ENCODE peak calls at places on chromosomes 12 and 14, in seven cellular contexts. One of them, this sample, is unnamed.

GRCh38 chr14:77323571-77323970 is 2.7 kb downstream of the GSTZ1 start:
- DNase-seq in keratinocyte: no peak
- DNase-seq in tibial artery: no peak
- DNase-seq in left ventricle myocardium inferior: no peak
- DNase-seq in fibroblast of lung: no peak
- DNase-seq in dorsolateral prefrontal cortex: no peak
- DNase-seq in A549: no peak
- DNase-seq in this sample: no peak

GRCh38 chr12:18439541-18439940 is 178.2 kb downstream of the PIK3C2G start:
- DNase-seq in tibial artery: no peak
- DNase-seq in dorsolateral prefrontal cortex: no peak
- DNase-seq in left ventricle myocardium inferior: no peak
- DNase-seq in fibroblast of lung: peak; percentile 60
- DNase-seq in A549: no peak
- DNase-seq in keratinocyte: no peak
- DNase-seq in this sample: no peak

GRCh38 chr14:59788176-59788575 is 82.4 kb downstream of the RTN1 start:
- DNase-seq in A549: no peak
- DNase-seq in dorsolateral prefrontal cortex: no peak
- DNase-seq in tibial artery: no peak
- DNase-seq in keratinocyte: no peak
- DNase-seq in left ventricle myocardium inferior: no peak
- DNase-seq in fibroblast of lung: no peak
- DNase-seq in this sample: no peak

GRCh38 chr12:132710062-132710421 is 600 bp upstream of the PGAM5 start:
- DNase-seq in fibroblast of lung: no peak
- DNase-seq in left ventricle myocardium inferior: no peak
- DNase-seq in A549: no peak
- DNase-seq in keratinocyte: no peak
- DNase-seq in tibial artery: no peak
- DNase-seq in dorsolateral prefrontal cortex: no peak
- DNase-seq in this sample: peak; percentile 18

GRCh38 chr14:93996130-93996695 is 888 bp upstream of the CCDC197 start:
- DNase-seq in A549: no peak
- DNase-seq in left ventricle myocardium inferior: no peak
- DNase-seq in tibial artery: no peak
- DNase-seq in fibroblast of lung: no peak
- DNase-seq in keratinocyte: no peak
- DNase-seq in dorsolateral prefrontal cortex: no peak
- DNase-seq in this sample: no peak

GRCh38 chr12:108193922-108194321 is 64.8 kb downstream of the WSCD2 start:
- DNase-seq in fibroblast of lung: no peak
- DNase-seq in left ventricle myocardium inferior: no peak
- DNase-seq in A549: peak; percentile 39
- DNase-seq in tibial artery: no peak
- DNase-seq in keratinocyte: no peak
- DNase-seq in dorsolateral prefrontal cortex: no peak
- DNase-seq in this sample: no peak

GRCh38 chr12:126768517-126768916 is 1498.5 kb upstream of the TMEM132C start:
- DNase-seq in dorsolateral prefrontal cortex: no peak
- DNase-seq in A549: no peak
- DNase-seq in tibial artery: no peak
- DNase-seq in keratinocyte: no peak
- DNase-seq in left ventricle myocardium inferior: no peak
- DNase-seq in fibroblast of lung: no peak
- DNase-seq in this sample: no peak

GRCh38 chr12:16198884-16199283 is 78.6 kb downstream of the SLC15A5 start:
- DNase-seq in fibroblast of lung: no peak
- DNase-seq in left ventricle myocardium inferior: no peak
- DNase-seq in tibial artery: no peak
- DNase-seq in keratinocyte: no peak
- DNase-seq in dorsolateral prefrontal cortex: no peak
- DNase-seq in A549: no peak
- DNase-seq in this sample: no peak

GRCh38 chr12:82862069-82862841 is 175.5 kb downstream of the TMTC2 start:
- DNase-seq in fibroblast of lung: peak; percentile 63
- DNase-seq in keratinocyte: no peak
- DNase-seq in A549: no peak
- DNase-seq in dorsolateral prefrontal cortex: no peak
- DNase-seq in tibial artery: no peak
- DNase-seq in left ventricle myocardium inferior: no peak
- DNase-seq in this sample: no peak

GRCh38 chr12:65654230-65654629 is 170.1 kb upstream of the HMGA2 start:
- DNase-seq in A549: no peak
- DNase-seq in keratinocyte: no peak
- DNase-seq in tibial artery: no peak
- DNase-seq in dorsolateral prefrontal cortex: no peak
- DNase-seq in left ventricle myocardium inferior: no peak
- DNase-seq in fibroblast of lung: no peak
- DNase-seq in this sample: no peak

DNA sequence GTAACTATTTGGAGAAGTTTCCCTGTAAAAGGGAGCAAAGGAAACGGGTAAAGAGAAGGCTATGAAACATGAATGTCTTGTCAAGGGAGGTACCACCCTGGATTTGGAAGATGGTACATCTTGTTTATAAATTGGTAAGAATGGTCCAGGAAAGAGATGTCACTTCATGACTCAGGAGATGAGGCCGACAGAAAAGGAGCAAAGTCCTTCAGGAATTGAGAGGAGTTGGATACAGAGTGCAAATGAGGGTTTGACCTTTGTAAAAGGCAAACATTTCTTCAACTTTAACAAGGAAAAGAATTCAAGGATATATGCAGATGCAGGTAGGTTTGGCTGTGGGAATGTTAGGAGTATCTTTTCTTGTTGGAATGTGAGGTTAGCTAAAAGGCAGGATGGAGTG is 30.8 kb downstream of the NDUFA9 start:
- DNase-seq in A549: no peak
- DNase-seq in tibial artery: no peak
- DNase-seq in left ventricle myocardium inferior: no peak
- DNase-seq in dorsolateral prefrontal cortex: no peak
- DNase-seq in keratinocyte: no peak
- DNase-seq in fibroblast of lung: no peak
- DNase-seq in this sample: no peak
- TF ChIP-seq CTCF in A549: no peak
- TF ChIP-seq CTCF in tibial artery: no peak
- TF ChIP-seq CTCF in left ventricle myocardium inferior: no peak
- TF ChIP-seq CTCF in dorsolateral prefrontal cortex: no peak
- TF ChIP-seq CTCF in keratinocyte: no peak
- TF ChIP-seq CTCF in fibroblast of lung: no peak
- TF ChIP-seq CTCF in this sample: no peak

DNA sequence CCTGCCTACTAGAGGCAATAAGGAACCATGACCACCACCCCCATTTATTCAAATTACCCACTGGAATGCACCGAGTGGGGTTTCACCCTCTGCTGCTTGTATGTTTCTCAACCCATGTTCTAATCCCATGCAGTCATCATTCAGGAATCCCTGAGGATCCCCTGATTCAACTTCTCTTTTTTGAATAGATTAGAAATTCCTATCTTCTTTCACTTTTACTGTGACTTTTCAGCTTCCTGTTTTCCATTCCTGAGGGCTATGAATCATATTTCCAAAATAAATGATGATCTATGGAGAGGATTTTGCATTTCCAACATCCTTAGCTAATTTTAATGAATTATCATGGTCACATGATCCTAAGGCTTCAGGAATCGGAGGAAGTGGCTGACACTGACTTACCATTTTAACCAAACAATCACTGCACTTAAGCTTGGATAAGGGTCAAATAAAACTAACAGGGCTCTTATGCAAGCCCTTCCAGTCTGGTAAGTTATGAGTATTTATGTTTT is 19.4 kb upstream of the P2RX4 start:
- DNase-seq in left ventricle myocardium inferior: no peak
- DNase-seq in keratinocyte: peak; percentile 63
- DNase-seq in A549: no peak
- DNase-seq in dorsolateral prefrontal cortex: no peak
- DNase-seq in fibroblast of lung: peak; percentile 96
- DNase-seq in tibial artery: no peak
- DNase-seq in this sample: no peak
- H3K27ac ChIP-seq in left ventricle myocardium inferior: no peak overlapping the region
- H3K27ac ChIP-seq in keratinocyte: peak overlapping the region; percentile 53
- H3K27ac ChIP-seq in A549: no peak overlapping the region
- H3K27ac ChIP-seq in dorsolateral prefrontal cortex: peak overlapping the region; percentile 54
- H3K27ac ChIP-seq in fibroblast of lung: peak overlapping the region; percentile 85
- H3K27ac ChIP-seq in tibial artery: peak overlapping the region; percentile 23
- H3K27ac ChIP-seq in this sample: no peak overlapping the region

GRCh38 chr12:49055978-49056754 is 4.4 kb downstream of the KMT2D start:
- DNase-seq in tibial artery: peak; percentile 75
- DNase-seq in left ventricle myocardium inferior: peak; percentile 45
- DNase-seq in fibroblast of lung: peak; percentile 68
- DNase-seq in dorsolateral prefrontal cortex: no peak
- DNase-seq in keratinocyte: peak; percentile 36
- DNase-seq in A549: peak; percentile 83
- DNase-seq in this sample: no peak
- H3K4me3 ChIP-seq in tibial artery: peak overlapping the region; percentile 99
- H3K4me3 ChIP-seq in left ventricle myocardium inferior: peak overlapping the region; percentile 99
- H3K4me3 ChIP-seq in fibroblast of lung: peak overlapping the region; percentile 96
- H3K4me3 ChIP-seq in dorsolateral prefrontal cortex: no peak overlapping the region
- H3K4me3 ChIP-seq in keratinocyte: no peak overlapping the region
- H3K4me3 ChIP-seq in A549: no peak overlapping the region
- H3K4me3 ChIP-seq in this sample: no peak overlapping the region

GRCh38 chr14:79036506-79036905 is 866.3 kb downstream of the NRXN3 start:
- DNase-seq in keratinocyte: no peak
- DNase-seq in A549: no peak
- DNase-seq in dorsolateral prefrontal cortex: no peak
- DNase-seq in tibial artery: no peak
- DNase-seq in fibroblast of lung: no peak
- DNase-seq in left ventricle myocardium inferior: no peak
- DNase-seq in this sample: no peak
- TF ChIP-seq CTCF in keratinocyte: no peak
- TF ChIP-seq CTCF in A549: no peak
- TF ChIP-seq CTCF in dorsolateral prefrontal cortex: no peak
- TF ChIP-seq CTCF in tibial artery: no peak
- TF ChIP-seq CTCF in fibroblast of lung: no peak
- TF ChIP-seq CTCF in left ventricle myocardium inferior: no peak
- TF ChIP-seq CTCF in this sample: no peak

GRCh38 chr12:51975196-51975595 is 23.7 kb downstream of the ACVR1B start:
- DNase-seq in tibial artery: no peak
- DNase-seq in left ventricle myocardium inferior: no peak
- DNase-seq in A549: no peak
- DNase-seq in dorsolateral prefrontal cortex: no peak
- DNase-seq in keratinocyte: no peak
- DNase-seq in fibroblast of lung: no peak
- DNase-seq in this sample: no peak
- H3K27ac ChIP-seq in tibial artery: no peak overlapping the region
- H3K27ac ChIP-seq in left ventricle myocardium inferior: no peak overlapping the region
- H3K27ac ChIP-seq in A549: no peak overlapping the region
- H3K27ac ChIP-seq in dorsolateral prefrontal cortex: no peak overlapping the region
- H3K27ac ChIP-seq in keratinocyte: no peak overlapping the region
- H3K27ac ChIP-seq in fibroblast of lung: no peak overlapping the region
- H3K27ac ChIP-seq in this sample: no peak overlapping the region

DNA sequence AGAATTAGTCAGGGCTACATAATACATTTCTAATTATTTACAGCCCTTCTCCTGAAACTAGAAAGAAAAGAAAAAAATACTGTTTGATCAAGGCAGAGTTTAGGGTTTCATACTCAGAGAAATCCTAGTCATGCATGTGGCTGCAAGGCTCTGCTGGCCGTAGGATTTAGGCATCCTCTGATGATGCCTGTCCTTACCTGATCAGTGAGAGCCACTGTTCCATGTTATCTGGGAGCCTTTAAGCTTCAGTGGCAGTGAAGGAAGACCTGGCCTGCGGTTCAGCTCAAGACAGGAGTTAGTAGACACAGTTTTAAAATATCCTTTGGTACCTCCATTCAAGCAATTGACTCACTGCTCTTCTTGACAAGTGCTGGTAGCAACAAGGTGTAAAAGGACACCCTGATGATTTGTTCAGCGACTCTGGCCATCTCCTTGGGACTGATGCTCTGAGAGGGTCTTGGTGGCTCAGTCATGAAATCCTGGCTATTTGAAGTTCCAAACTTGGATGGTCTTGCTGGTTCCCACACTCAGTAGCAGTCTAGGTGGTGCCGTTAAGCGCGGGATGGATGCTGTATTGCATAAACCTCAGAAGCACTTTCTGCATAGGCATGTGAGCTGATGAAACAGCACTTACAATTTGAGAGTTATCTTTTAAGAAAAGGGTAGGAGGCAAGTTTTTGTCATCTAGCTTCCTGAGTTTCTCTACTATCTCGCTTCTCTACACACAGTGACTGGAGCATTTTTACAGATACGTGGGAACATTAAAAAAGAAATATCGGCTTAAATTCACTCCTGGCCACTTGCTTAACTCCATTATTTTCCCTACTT is 162.0 kb downstream of the SAMD4A start:
- DNase-seq in dorsolateral prefrontal cortex: no peak
- DNase-seq in tibial artery: no peak
- DNase-seq in keratinocyte: no peak
- DNase-seq in fibroblast of lung: no peak
- DNase-seq in A549: no peak
- DNase-seq in left ventricle myocardium inferior: no peak
- DNase-seq in this sample: no peak
- H3K4me3 ChIP-seq in dorsolateral prefrontal cortex: no peak overlapping the region
- H3K4me3 ChIP-seq in tibial artery: no peak overlapping the region
- H3K4me3 ChIP-seq in keratinocyte: no peak overlapping the region
- H3K4me3 ChIP-seq in fibroblast of lung: no peak overlapping the region
- H3K4me3 ChIP-seq in A549: no peak overlapping the region
- H3K4me3 ChIP-seq in left ventricle myocardium inferior: no peak overlapping the region
- H3K4me3 ChIP-seq in this sample: no peak overlapping the region

This sample was measured in pancreas.